ENCODE peak calls at places on chromosomes 4 and X, in ten cellular contexts. Y, D, B, J, L, W, R, S, N and E are unnamed samples.

GRCh38 chr4:13399257-13399656 is 84.9 kb downstream of the RAB28 start:
- DNase-seq in W (no peak), B (no peak), N (no peak), D (no peak), R (no peak), S (no peak), Y (no peak), J (no peak), L (no peak), E (no peak)

GRCh38 chrX:27746516-27746915 is 61.3 kb upstream of the MAGEB10 start:
- DNase-seq in J (no peak), N (no peak), B (no peak), S (no peak), W (peak), Y (no peak), R (no peak), L (no peak), D (no peak), E (no peak)

GRCh38 chr4:139301143-139301820 is at the start of gene NAA15:
- DNase-seq in D (peak), Y (peak), N (peak), L (peak), B (peak), J (peak), R (peak), W (peak), S (peak), E (peak)

GRCh38 chrX:13110427-13111324 is 66.3 kb upstream of the FAM9C start:
- DNase-seq in R (no peak), S (no peak), J (no peak), N (no peak), D (peak), L (no peak), B (no peak), Y (no peak), W (peak), E (peak)

GRCh38 chr4:27176400-27176799 is 315.8 kb downstream of the STIM2 start:
- DNase-seq in Y (peak), N (no peak), J (no peak), W (no peak), R (peak), B (peak), S (peak), L (peak), D (peak), E (no peak)

GRCh38 chr4:27350161-27350560 is 489.5 kb downstream of the STIM2 start:
- DNase-seq in L (no peak), R (no peak), Y (no peak), W (no peak), B (no peak), S (no peak), J (no peak), D (no peak), N (no peak), E (no peak)

GRCh38 chr4:52560844-52561280 is 98.2 kb downstream of the USP46 start:
- DNase-seq in D (no peak), S (no peak), L (no peak), R (no peak), B (no peak), J (no peak), Y (no peak), N (no peak), W (no peak), E (no peak)

GRCh38 chr4:107997001-107997788 is 7.5 kb downstream of the HADH start:
- DNase-seq in N (no peak), L (no peak), J (no peak), S (no peak), D (no peak), R (no peak), B (no peak), Y (no peak), W (no peak), E (no peak)

GRCh38 chr4:122826000-122826595 is 533 bp upstream of the FGF2 start:
- DNase-seq in L (no peak), S (no peak), J (no peak), B (no peak), R (no peak), W (no peak), N (no peak), Y (no peak), D (no peak), E (no peak)

GRCh38 chr4:101862595-101862994 is 72.1 kb downstream of the BANK1 start:
- DNase-seq in J (no peak), B (no peak), R (no peak), D (no peak), S (no peak), Y (no peak), L (no peak), N (no peak), W (no peak), E (no peak)

GRCh38 chrX:20514358-20514757 is 247.6 kb upstream of the RPS6KA3 start:
- DNase-seq in N (no peak), D (peak), S (no peak), Y (no peak), B (no peak), L (no peak), R (no peak), J (no peak), W (peak), E (no peak)

GRCh38 chr4:56112377-56112776 is 163.6 kb downstream of the CEP135 start:
- DNase-seq in D (no peak), J (no peak), S (no peak), L (no peak), N (no peak), R (no peak), Y (no peak), B (no peak), W (no peak), E (no peak)

GRCh38 chrX:1400731-1401471 is 9.0 kb upstream of the SLC25A6 start:
- DNase-seq in J (no peak), Y (no peak), R (no peak), W (no peak), S (no peak), L (peak), B (no peak), D (no peak), N (no peak), E (no peak)

GRCh38 chr4:1300466-1301455 is 11.1 kb downstream of the MAEA start:
- DNase-seq in R (peak), W (peak), J (no peak), N (peak), Y (no peak), D (peak), S (no peak), B (no peak), L (no peak), E (no peak)

GRCh38 chr4:89379541-89380035 is 72.0 kb upstream of the GPRIN3 start:
- DNase-seq in L (no peak), R (no peak), N (no peak), W (no peak), S (peak), D (no peak), Y (no peak), J (no peak), B (no peak), E (peak)

GRCh38 chr4:110265001-110265400 is 66.6 kb upstream of the ELOVL6 start:
- DNase-seq in N (no peak), L (no peak), R (no peak), B (no peak), D (no peak), W (no peak), S (no peak), J (no peak), Y (no peak), E (no peak)

GRCh38 chrX:72376124-72376523 is 70.4 kb upstream of the CITED1 start:
- DNase-seq in L (no peak), N (no peak), B (no peak), J (no peak), R (no peak), D (no peak), S (no peak), Y (no peak), W (no peak), E (no peak)

GRCh38 chr4:105605493-105605892 is 53.1 kb downstream of the ARHGEF38 start:
- DNase-seq in Y (no peak), D (no peak), J (no peak), B (no peak), S (no peak), L (no peak), R (no peak), N (no peak), W (no peak), E (no peak)

GRCh38 chr4:53119685-53120084 is 246.2 kb downstream of the SCFD2 start:
- DNase-seq in N (no peak), Y (no peak), S (no peak), B (no peak), L (no peak), D (no peak), W (peak), J (no peak), R (no peak), E (no peak)

GRCh38 chr4:55706526-55706925 is 70.4 kb upstream of the NMU start:
- DNase-seq in Y (no peak), L (no peak), W (no peak), N (no peak), D (no peak), S (no peak), B (no peak), J (no peak), R (no peak), E (no peak)

GRCh38 chr4:185683896-185684295 is 128.1 kb downstream of the SORBS2 start:
- DNase-seq in S (no peak), Y (no peak), D (no peak), L (no peak), J (no peak), W (no peak), R (no peak), B (no peak), N (no peak), E (no peak)

GRCh38 chr4:176102414-176102813 is 36.8 kb downstream of the WDR17 start:
- DNase-seq in W (no peak), B (no peak), D (no peak), Y (no peak), J (no peak), N (no peak), S (peak), R (no peak), L (no peak), E (no peak)

GRCh38 chrX:77788050-77788449 is 2.0 kb upstream of the ATRX start:
- DNase-seq in J (peak), R (no peak), S (no peak), L (no peak), Y (peak), W (peak), D (peak), B (no peak), N (peak), E (no peak)

GRCh38 chr4:146132445-146132844 is 43.1 kb upstream of the LSM6 start:
- DNase-seq in D (no peak), S (no peak), Y (no peak), J (no peak), N (no peak), R (no peak), W (peak), L (no peak), B (no peak), E (no peak)

GRCh38 chr4:183348706-183349659 is 26.8 kb upstream of the CLDN24 start:
- DNase-seq in W (peak), S (no peak), N (no peak), Y (no peak), L (no peak), R (no peak), D (peak), B (no peak), J (peak), E (no peak)

GRCh38 chr4:34309356-34309900 is 1934.9 kb downstream of the ARAP2 start:
- DNase-seq in R (no peak), D (no peak), N (no peak), W (no peak), S (no peak), L (no peak), Y (no peak), J (no peak), B (no peak), E (no peak)

GRCh38 chr4:12446237-12446636 is 1017.5 kb upstream of the HS3ST1 start:
- DNase-seq in J (no peak), Y (no peak), N (no peak), S (no peak), W (no peak), L (no peak), D (no peak), R (no peak), B (no peak), E (no peak)

GRCh38 chr4:48071171-48071570 is 54.6 kb downstream of the NIPAL1 start:
- DNase-seq in Y (no peak), L (no peak), B (no peak), D (no peak), W (no peak), N (no peak), S (no peak), R (no peak), J (no peak), E (no peak)

GRCh38 chr4:167831853-167832252 is 260.5 kb upstream of the ANXA10 start:
- DNase-seq in W (no peak), L (no peak), R (no peak), N (no peak), D (no peak), Y (no peak), J (no peak), S (no peak), B (no peak), E (no peak)

GRCh38 chr4:52425751-52426326 is 233.3 kb downstream of the USP46 start:
- DNase-seq in J (no peak), R (no peak), B (no peak), Y (no peak), N (no peak), S (peak), D (no peak), W (no peak), L (no peak), E (no peak)

GRCh38 chrX:17642891-17643290 is 94.4 kb upstream of the SCML1 start:
- DNase-seq in L (no peak), R (no peak), N (no peak), W (no peak), D (no peak), J (no peak), S (no peak), Y (no peak), B (no peak), E (no peak)

GRCh38 chr4:98627883-98628282 is 30.5 kb downstream of the TSPAN5 start:
- DNase-seq in J (no peak), S (no peak), Y (no peak), R (no peak), L (no peak), D (peak), W (no peak), N (no peak), B (no peak), E (no peak)